ENCODE peak calls at places on chromosomes 5 and 9, in five cellular contexts. M, Q, W, E and D are unnamed samples.

GRCh38 chr5:114223866-114224265 is 138.0 kb upstream of the KCNN2 start:
- DNase-seq in E (no peak), W (peak), M (no peak), Q (peak), D (no peak)

GRCh38 chr9:127506814-127507750 is 55.8 kb downstream of the LRSAM1 start:
- DNase-seq in Q (no peak), M (no peak), W (no peak), E (no peak), D (no peak)

GRCh38 chr5:41869150-41869738 is 981 bp downstream of the OXCT1 start:
- DNase-seq in E (peak), M (peak), W (no peak), Q (no peak), D (peak)

GRCh38 chr5:126865299-126865698 is 88.4 kb downstream of the LMNB1 start:
- DNase-seq in Q (no peak), M (no peak), W (no peak), E (no peak), D (no peak)

GRCh38 chr5:16812911-16813310 is 123.2 kb downstream of the MYO10 start:
- DNase-seq in Q (no peak), E (no peak), M (no peak), W (no peak), D (no peak)

GRCh38 chr5:65390208-65390607 is 91.5 kb downstream of the ADAMTS6 start:
- DNase-seq in E (no peak), W (no peak), Q (no peak), M (no peak), D (no peak)

GRCh38 chr9:107637421-107638420 is 148.2 kb upstream of the KLF4 start:
- DNase-seq in W (no peak), Q (no peak), M (peak), E (no peak), D (peak)

GRCh38 chr9:81824802-81825770 is 103.1 kb upstream of the SPATA31D4 start:
- DNase-seq in E (no peak), M (no peak), Q (no peak), W (no peak), D (no peak)

GRCh38 chr9:1071730-1072129 is 21.6 kb downstream of the DMRT2 start:
- DNase-seq in E (no peak), W (no peak), M (no peak), Q (no peak), D (no peak)

GRCh38 chr5:61652916-61653315 is 320.9 kb downstream of the ZSWIM6 start:
- DNase-seq in Q (no peak), W (no peak), M (no peak), E (no peak), D (no peak)

GRCh38 chr5:124408738-124409453 is 337.5 kb downstream of the ZNF608 start:
- DNase-seq in W (no peak), Q (no peak), E (no peak), M (no peak), D (no peak)

GRCh38 chr9:98368366-98369065 is 113.1 kb upstream of the TBC1D2 start:
- DNase-seq in E (no peak), Q (no peak), M (no peak), W (no peak), D (no peak)

GRCh38 chr5:120258123-120258522 is 206.0 kb upstream of the PRR16 start:
- DNase-seq in E (no peak), M (no peak), W (peak), Q (no peak), D (no peak)

GRCh38 chr5:125134216-125135081 is 388.0 kb upstream of the ZNF608 start:
- DNase-seq in Q (no peak), M (no peak), E (no peak), W (no peak), D (no peak)

GRCh38 chr5:6875376-6875775 is 162.1 kb downstream of the TENT4A start:
- DNase-seq in M (no peak), E (no peak), W (no peak), Q (no peak), D (no peak)

GRCh38 chr9:133078486-133078885 is 16.7 kb downstream of the CEL start:
- DNase-seq in M (no peak), W (no peak), Q (no peak), E (no peak), D (no peak)

GRCh38 chr5:180491496-180491895 is 2.7 kb upstream of the CNOT6 start:
- DNase-seq in E (no peak), W (no peak), M (no peak), Q (no peak), D (no peak)

GRCh38 chr5:149485655-149486615 is 65.3 kb downstream of the CSNK1A1 start:
- DNase-seq in Q (no peak), M (no peak), W (no peak), E (no peak), D (peak)

GRCh38 chr9:7549261-7549660 is 250.3 kb downstream of the DMAC1 start:
- DNase-seq in Q (no peak), W (no peak), E (no peak), M (no peak), D (no peak)

GRCh38 chr5:72523960-72524582 is 16.9 kb upstream of the ZNF366 start:
- DNase-seq in Q (peak), E (no peak), W (peak), M (no peak), D (no peak)

GRCh38 chr9:114606597-114607207 is 4.4 kb upstream of the TMEM268 start:
- DNase-seq in Q (no peak), E (no peak), W (peak), M (no peak), D (no peak)

GRCh38 chr9:16206560-16206959 is 653.7 kb downstream of the CCDC171 start:
- DNase-seq in W (no peak), Q (no peak), M (no peak), E (no peak), D (no peak)

GRCh38 chr9:4740623-4741364 is at the start of gene AK3:
- DNase-seq in E (peak), W (peak), Q (peak), M (peak), D (peak)

GRCh38 chr9:504921-505821 is 290.5 kb downstream of the DOCK8 start:
- DNase-seq in M (no peak), E (no peak), W (no peak), Q (peak), D (peak)

GRCh38 chr9:131012023-131012334 is 3.0 kb downstream of the LAMC3 start:
- DNase-seq in Q (no peak), M (no peak), W (no peak), E (no peak), D (no peak)

GRCh38 chr9:27602107-27602836 is 29.0 kb upstream of the C9orf72 start:
- DNase-seq in E (no peak), Q (no peak), W (no peak), M (no peak), D (no peak)

GRCh38 chr5:112420111-112420864 is 1.2 kb upstream of the EPB41L4A start:
- DNase-seq in Q (peak), E (no peak), W (no peak), M (peak), D (peak)

GRCh38 chr5:28398185-28398584 is 1359.8 kb upstream of the CDH9 start:
- DNase-seq in M (no peak), E (no peak), Q (no peak), W (no peak), D (no peak)

GRCh38 chr5:132677191-132677590 is 3.4 kb downstream of the IL4 start:
- DNase-seq in M (no peak), E (no peak), Q (no peak), W (no peak), D (no peak)

GRCh38 chr9:128375865-128376264 is 4.7 kb downstream of the URM1 start:
- DNase-seq in E (no peak), W (no peak), Q (no peak), M (no peak), D (no peak)

GRCh38 chr9:78072586-78073199 is 41.1 kb upstream of the GNAQ start:
- DNase-seq in M (no peak), W (no peak), Q (no peak), E (no peak), D (no peak)

GRCh38 chr9:33473216-33473615 is 508 bp downstream of the NOL6 start:
- DNase-seq in E (no peak), W (no peak), M (no peak), Q (no peak), D (no peak)

GRCh38 chr5:66169534-66169933 is 25.4 kb downstream of the SREK1 start:
- DNase-seq in E (no peak), Q (peak), M (no peak), W (no peak), D (no peak)

GRCh38 chr5:111271885-111272284 is 47.7 kb downstream of the CAMK4 start:
- DNase-seq in E (no peak), W (no peak), Q (no peak), M (no peak), D (no peak)

GRCh38 chr5:178537467-178538381 is 52.5 kb downstream of the COL23A1 start:
- DNase-seq in W (no peak), M (no peak), E (no peak), Q (no peak), D (no peak)

GRCh38 chr5:129906177-129906887 is 2.1 kb downstream of the CHSY3 start:
- DNase-seq in E (no peak), W (no peak), Q (no peak), M (no peak), D (no peak)

GRCh38 chr5:180135128-180135955 is 63.8 kb upstream of the RNF130 start:
- DNase-seq in W (peak), E (peak), M (no peak), Q (no peak), D (no peak)

GRCh38 chr5:119290161-119290569 is 65.7 kb upstream of the TNFAIP8 start:
- DNase-seq in W (peak), M (no peak), E (no peak), Q (no peak), D (no peak)

GRCh38 chr5:168877132-168877895 is 298.1 kb upstream of the PANK3 start:
- DNase-seq in W (no peak), E (no peak), Q (no peak), M (no peak), D (no peak)

GRCh38 chr5:91225848-91226686 is 157.1 kb downstream of the ARRDC3 start:
- DNase-seq in E (no peak), W (no peak), Q (peak), M (no peak), D (no peak)